ENCODE peak calls at places on chromosomes 1 and 21, in five cellular contexts. One of them, this sample, is unnamed.

GRCh38 chr1:11940260-11940921 is 5.9 kb downstream of the PLOD1 start:
- DNase-seq in heart left ventricle: no peak
- DNase-seq in body of pancreas: peak; percentile 65
- DNase-seq in endothelial cell of umbilical vein: no peak
- DNase-seq in stomach: no peak
- DNase-seq in this sample: peak; percentile 91

GRCh38 chr1:244735404-244735803 is 82.5 kb downstream of the DESI2 start:
- DNase-seq in stomach: no peak
- DNase-seq in heart left ventricle: no peak
- DNase-seq in endothelial cell of umbilical vein: no peak
- DNase-seq in body of pancreas: no peak
- DNase-seq in this sample: no peak

GRCh38 chr1:201599548-201599947 is 60.6 kb downstream of the NAV1 start:
- DNase-seq in body of pancreas: no peak
- DNase-seq in endothelial cell of umbilical vein: no peak
- DNase-seq in stomach: no peak
- DNase-seq in heart left ventricle: no peak
- DNase-seq in this sample: peak; percentile 60

GRCh38 chr1:182552527-182552926 is 36.5 kb downstream of the RNASEL start:
- DNase-seq in heart left ventricle: no peak
- DNase-seq in body of pancreas: no peak
- DNase-seq in endothelial cell of umbilical vein: no peak
- DNase-seq in stomach: no peak
- DNase-seq in this sample: no peak

GRCh38 chr1:170010443-170010842 is 64.1 kb downstream of the KIFAP3 start:
- DNase-seq in heart left ventricle: no peak
- DNase-seq in stomach: no peak
- DNase-seq in body of pancreas: peak; percentile 39
- DNase-seq in endothelial cell of umbilical vein: peak; percentile 48
- DNase-seq in this sample: no peak

GRCh38 chr1:66231162-66232077 is 302.5 kb upstream of the SGIP1 start:
- DNase-seq in heart left ventricle: no peak
- DNase-seq in stomach: no peak
- DNase-seq in endothelial cell of umbilical vein: peak; percentile 40
- DNase-seq in body of pancreas: no peak
- DNase-seq in this sample: no peak

GRCh38 chr1:233245191-233245765 is 50.2 kb downstream of the PCNX2 start:
- DNase-seq in endothelial cell of umbilical vein: no peak
- DNase-seq in heart left ventricle: no peak
- DNase-seq in body of pancreas: no peak
- DNase-seq in stomach: no peak
- DNase-seq in this sample: no peak

GRCh38 chr21:17931080-17931479 is 111.9 kb upstream of the C21orf91 start:
- DNase-seq in heart left ventricle: no peak
- DNase-seq in body of pancreas: no peak
- DNase-seq in stomach: no peak
- DNase-seq in endothelial cell of umbilical vein: no peak
- DNase-seq in this sample: no peak

GRCh38 chr1:47856994-47857393 is 140.2 kb downstream of the TRABD2B start:
- DNase-seq in body of pancreas: no peak
- DNase-seq in endothelial cell of umbilical vein: no peak
- DNase-seq in stomach: no peak
- DNase-seq in heart left ventricle: no peak
- DNase-seq in this sample: no peak

GRCh38 chr1:30816211-30817082 is 58.9 kb upstream of the LAPTM5 start:
- DNase-seq in endothelial cell of umbilical vein: no peak
- DNase-seq in heart left ventricle: peak; percentile 72
- DNase-seq in stomach: no peak
- DNase-seq in body of pancreas: peak; percentile 50
- DNase-seq in this sample: peak; percentile 87

GRCh38 chr1:12600880-12601633 is 17.0 kb downstream of the DHRS3 start:
- DNase-seq in heart left ventricle: no peak
- DNase-seq in body of pancreas: peak; percentile 74
- DNase-seq in endothelial cell of umbilical vein: peak; percentile 56
- DNase-seq in stomach: peak; percentile 68
- DNase-seq in this sample: no peak

GRCh38 chr1:219402925-219403324 is 210.0 kb downstream of the ZC3H11B start:
- DNase-seq in stomach: no peak
- DNase-seq in body of pancreas: no peak
- DNase-seq in heart left ventricle: no peak
- DNase-seq in endothelial cell of umbilical vein: no peak
- DNase-seq in this sample: no peak

GRCh38 chr1:202058001-202058908 is 47.9 kb downstream of the ELF3 start:
- DNase-seq in heart left ventricle: no peak
- DNase-seq in stomach: peak; percentile 34
- DNase-seq in body of pancreas: no peak
- DNase-seq in endothelial cell of umbilical vein: peak; percentile 29
- DNase-seq in this sample: no peak

GRCh38 chr21:37956772-37957171 is 40.5 kb upstream of the KCNJ6 start:
- DNase-seq in stomach: no peak
- DNase-seq in heart left ventricle: no peak
- DNase-seq in body of pancreas: no peak
- DNase-seq in endothelial cell of umbilical vein: no peak
- DNase-seq in this sample: no peak

GRCh38 chr1:25550683-25551310 is 7.4 kb downstream of the LDLRAP1 start:
- DNase-seq in heart left ventricle: peak; percentile 34
- DNase-seq in stomach: no peak
- DNase-seq in body of pancreas: peak; percentile 41
- DNase-seq in endothelial cell of umbilical vein: peak; percentile 74
- DNase-seq in this sample: no peak

GRCh38 chr1:47752048-47752451 is 245.1 kb downstream of the TRABD2B start:
- DNase-seq in body of pancreas: peak; percentile 26
- DNase-seq in heart left ventricle: no peak
- DNase-seq in endothelial cell of umbilical vein: no peak
- DNase-seq in stomach: peak; percentile 28
- DNase-seq in this sample: peak; percentile 76

GRCh38 chr1:3306583-3307285 is 147.7 kb upstream of the ARHGEF16 start:
- DNase-seq in endothelial cell of umbilical vein: no peak
- DNase-seq in heart left ventricle: no peak
- DNase-seq in stomach: no peak
- DNase-seq in body of pancreas: no peak
- DNase-seq in this sample: no peak

GRCh38 chr1:12618661-12619395 is 818 bp upstream of the DHRS3 start:
- DNase-seq in heart left ventricle: peak; percentile 83
- DNase-seq in body of pancreas: peak; percentile 72
- DNase-seq in endothelial cell of umbilical vein: peak; percentile 83
- DNase-seq in stomach: peak; percentile 65
- DNase-seq in this sample: peak; percentile 91

GRCh38 chr1:114369930-114370329 is 141.1 kb downstream of the TRIM33 start:
- DNase-seq in stomach: no peak
- DNase-seq in body of pancreas: no peak
- DNase-seq in heart left ventricle: no peak
- DNase-seq in endothelial cell of umbilical vein: no peak
- DNase-seq in this sample: no peak

GRCh38 chr1:31371121-31371520 is 1.8 kb downstream of the FABP3 start:
- DNase-seq in endothelial cell of umbilical vein: no peak
- DNase-seq in heart left ventricle: no peak
- DNase-seq in stomach: no peak
- DNase-seq in body of pancreas: no peak
- DNase-seq in this sample: no peak

GRCh38 chr1:160971618-160972056 is 17.0 kb upstream of the ITLN2 start:
- DNase-seq in stomach: no peak
- DNase-seq in heart left ventricle: no peak
- DNase-seq in endothelial cell of umbilical vein: no peak
- DNase-seq in body of pancreas: no peak
- DNase-seq in this sample: no peak

GRCh38 chr1:160291248-160292220 is 6.6 kb upstream of the PEX19 start:
- DNase-seq in endothelial cell of umbilical vein: peak; percentile 76
- DNase-seq in heart left ventricle: peak; percentile 60
- DNase-seq in stomach: peak; percentile 71
- DNase-seq in body of pancreas: peak; percentile 80
- DNase-seq in this sample: peak; percentile 81

GRCh38 chr1:168786476-168787330 is 57.7 kb upstream of the DPT start:
- DNase-seq in heart left ventricle: no peak
- DNase-seq in stomach: no peak
- DNase-seq in endothelial cell of umbilical vein: no peak
- DNase-seq in body of pancreas: no peak
- DNase-seq in this sample: no peak

GRCh38 chr1:204834329-204834728 is 36.3 kb upstream of the NFASC start:
- DNase-seq in endothelial cell of umbilical vein: no peak
- DNase-seq in heart left ventricle: no peak
- DNase-seq in stomach: no peak
- DNase-seq in body of pancreas: no peak
- DNase-seq in this sample: no peak

GRCh38 chr1:171185064-171185463 is at the start of gene FMO2:
- DNase-seq in stomach: no peak
- DNase-seq in heart left ventricle: no peak
- DNase-seq in endothelial cell of umbilical vein: no peak
- DNase-seq in body of pancreas: no peak
- DNase-seq in this sample: peak; percentile 63

GRCh38 chr21:42107881-42108553 is 36.9 kb downstream of the UMODL1 start:
- DNase-seq in endothelial cell of umbilical vein: peak; percentile 58
- DNase-seq in body of pancreas: peak; percentile 87
- DNase-seq in heart left ventricle: peak; percentile 79
- DNase-seq in stomach: peak; percentile 67
- DNase-seq in this sample: no peak

GRCh38 chr1:31715097-31715872 is 11.5 kb upstream of the COL16A1 start:
- DNase-seq in stomach: peak; percentile 90
- DNase-seq in endothelial cell of umbilical vein: peak; percentile 92
- DNase-seq in body of pancreas: peak; percentile 76
- DNase-seq in heart left ventricle: peak; percentile 96
- DNase-seq in this sample: peak; percentile 99

GRCh38 chr1:183302452-183303324 is 115.5 kb downstream of the NMNAT2 start:
- DNase-seq in stomach: no peak
- DNase-seq in endothelial cell of umbilical vein: no peak
- DNase-seq in body of pancreas: no peak
- DNase-seq in heart left ventricle: no peak
- DNase-seq in this sample: no peak

GRCh38 chr21:37061926-37062591 is 10.8 kb downstream of the PIGP start:
- DNase-seq in endothelial cell of umbilical vein: no peak
- DNase-seq in body of pancreas: no peak
- DNase-seq in heart left ventricle: no peak
- DNase-seq in stomach: no peak
- DNase-seq in this sample: no peak

GRCh38 chr1:25990702-25991395 is 7.0 kb downstream of the PAFAH2 start:
- DNase-seq in heart left ventricle: no peak
- DNase-seq in endothelial cell of umbilical vein: no peak
- DNase-seq in stomach: no peak
- DNase-seq in body of pancreas: no peak
- DNase-seq in this sample: no peak

GRCh38 chr1:201468844-201469644 is at the start of gene PHLDA3:
- DNase-seq in heart left ventricle: peak; percentile 92
- DNase-seq in endothelial cell of umbilical vein: peak; percentile 86
- DNase-seq in stomach: peak; percentile 79
- DNase-seq in body of pancreas: peak; percentile 79
- DNase-seq in this sample: peak; percentile 98

GRCh38 chr1:234538930-234539649 is 60.1 kb upstream of the TARBP1 start:
- DNase-seq in stomach: no peak
- DNase-seq in heart left ventricle: no peak
- DNase-seq in body of pancreas: peak; percentile 46
- DNase-seq in endothelial cell of umbilical vein: no peak
- DNase-seq in this sample: peak; percentile 80

DNA sequence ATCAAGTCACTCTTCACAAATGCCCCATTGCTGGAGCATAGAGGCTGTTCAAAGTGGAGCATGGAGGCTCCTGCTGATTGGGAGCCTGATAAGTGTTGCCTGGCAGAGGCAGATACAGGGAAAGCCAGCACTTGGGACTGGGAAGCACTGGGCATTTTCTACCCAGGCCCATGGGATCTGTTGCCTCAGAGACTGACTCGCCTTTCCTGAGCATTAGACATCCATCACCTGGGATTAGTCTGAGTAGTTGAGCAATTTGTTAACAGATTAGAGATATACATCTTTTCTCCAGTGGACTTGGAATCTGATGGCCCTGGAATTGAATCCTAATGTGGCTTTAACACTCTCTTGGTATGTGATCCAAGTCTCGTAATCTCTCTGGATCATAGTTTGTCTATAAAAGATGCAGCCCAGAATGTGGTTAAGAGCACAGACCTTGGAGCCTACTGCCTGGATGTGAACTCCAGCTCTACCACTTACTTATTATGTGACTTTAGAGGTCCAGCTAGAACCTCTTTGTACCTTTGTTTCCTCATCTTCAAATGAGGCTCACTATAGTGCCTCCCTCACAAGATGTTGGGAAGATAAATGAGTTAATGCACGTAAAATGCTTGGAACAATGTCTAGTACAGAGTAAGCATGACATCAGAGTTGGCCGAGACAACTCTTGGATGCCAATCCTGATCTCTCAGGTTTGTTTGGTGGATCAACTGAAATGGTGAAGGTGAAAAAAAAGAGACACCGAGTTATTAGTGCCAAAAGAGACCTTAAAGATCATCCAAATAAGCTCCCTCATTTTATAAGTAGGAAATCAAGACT is 38.3 kb upstream of the NRDC start:
- DNase-seq in body of pancreas: no peak
- DNase-seq in heart left ventricle: no peak
- DNase-seq in stomach: no peak
- DNase-seq in endothelial cell of umbilical vein: no peak
- DNase-seq in this sample: no peak
- TF ChIP-seq POLR2A in body of pancreas: no peak
- TF ChIP-seq POLR2A in heart left ventricle: no peak
- TF ChIP-seq POLR2A in stomach: no peak
- TF ChIP-seq POLR2A in endothelial cell of umbilical vein: no peak
- TF ChIP-seq POLR2A in this sample: no peak

DNA sequence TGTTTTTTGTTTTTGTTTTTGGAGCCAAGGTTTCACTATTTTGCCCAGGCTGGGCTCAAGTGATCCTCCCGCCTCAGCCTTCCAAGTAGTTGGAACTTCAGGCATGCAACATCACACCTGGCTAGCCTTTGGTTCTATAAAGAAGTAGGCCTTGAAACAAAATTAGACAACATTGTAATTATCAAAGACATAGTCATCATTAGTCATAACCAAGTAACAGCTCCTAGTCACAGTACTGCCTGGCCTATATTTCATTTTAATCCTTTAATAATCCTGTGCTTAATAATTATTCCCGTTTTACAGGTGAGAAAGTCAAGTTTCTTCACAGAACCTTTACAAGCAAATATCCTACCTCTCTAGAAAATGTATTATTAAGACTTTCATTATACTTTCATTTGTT is 52.3 kb upstream of the TBX15 start:
- DNase-seq in heart left ventricle: no peak
- DNase-seq in stomach: no peak
- DNase-seq in endothelial cell of umbilical vein: no peak
- DNase-seq in body of pancreas: no peak
- DNase-seq in this sample: no peak
- H3K27ac ChIP-seq in heart left ventricle: no peak overlapping the region
- H3K27ac ChIP-seq in stomach: no peak overlapping the region
- H3K27ac ChIP-seq in endothelial cell of umbilical vein: no peak overlapping the region
- H3K27ac ChIP-seq in body of pancreas: no peak overlapping the region
- H3K27ac ChIP-seq in this sample: no peak overlapping the region

GRCh38 chr1:197622371-197622770 is 152.9 kb downstream of the DENND1B start:
- DNase-seq in heart left ventricle: no peak
- DNase-seq in body of pancreas: no peak
- DNase-seq in stomach: no peak
- DNase-seq in endothelial cell of umbilical vein: no peak
- DNase-seq in this sample: no peak
- TF ChIP-seq POLR2A in heart left ventricle: no peak
- TF ChIP-seq POLR2A in body of pancreas: no peak
- TF ChIP-seq POLR2A in stomach: no peak
- TF ChIP-seq POLR2A in endothelial cell of umbilical vein: no peak
- TF ChIP-seq POLR2A in this sample: no peak

GRCh38 chr1:8925960-8926359 is 19.7 kb upstream of the CA6 start:
- DNase-seq in endothelial cell of umbilical vein: no peak
- DNase-seq in heart left ventricle: no peak
- DNase-seq in stomach: no peak
- DNase-seq in body of pancreas: no peak
- DNase-seq in this sample: no peak
- H3K27ac ChIP-seq in endothelial cell of umbilical vein: no peak overlapping the region
- H3K27ac ChIP-seq in heart left ventricle: no peak overlapping the region
- H3K27ac ChIP-seq in stomach: no peak overlapping the region
- H3K27ac ChIP-seq in body of pancreas: no peak overlapping the region
- H3K27ac ChIP-seq in this sample: no peak overlapping the region

GRCh38 chr1:91026320-91026719 is 4.5 kb upstream of the ZNF644 start:
- DNase-seq in heart left ventricle: no peak
- DNase-seq in stomach: no peak
- DNase-seq in body of pancreas: no peak
- DNase-seq in endothelial cell of umbilical vein: no peak
- DNase-seq in this sample: no peak
- TF ChIP-seq POLR2A in heart left ventricle: no peak
- TF ChIP-seq POLR2A in stomach: no peak
- TF ChIP-seq POLR2A in body of pancreas: no peak
- TF ChIP-seq POLR2A in endothelial cell of umbilical vein: no peak
- TF ChIP-seq POLR2A in this sample: no peak

This sample was measured in sigmoid colon.